ENCODE peak calls at places on chromosome 21, in ten cellular contexts. I is naive thymus-derived CD8-positive, alpha-beta T cell; U is NCI-H1694 treated with DMSO at 0.1 percent for 48 hours; D is iris pigment epithelial cell; B is LHCN-M2; N is A549; P is fibroblast of the conjunctiva; F is AG08396; Q is GM23248; R is posterior vena cava. W is an unnamed sample.

GRCh38 chr21:32022141-32022540 is 149.3 kb downstream of the HUNK start:
- DNase-seq in R (no peak), D (no peak), B (no peak), Q (no peak), F (no peak), P (no peak), U (no peak), I (no peak), N (no peak), W (no peak)

GRCh38 chr21:45867671-45868081 is 113.9 kb upstream of the COL6A1 start:
- DNase-seq in I (no peak), U (no peak), D (no peak), Q (no peak), N (no peak), R (peak), B (no peak), P (no peak), F (no peak), W (no peak)

GRCh38 chr21:14862794-14863720 is 201.7 kb downstream of the NRIP1 start:
- DNase-seq in P (no peak), N (no peak), Q (peak), R (no peak), F (no peak), U (peak), I (peak), D (peak), B (no peak), W (peak)

GRCh38 chr21:41761211-41762181 is 5.4 kb downstream of the RIPK4 start:
- DNase-seq in I (no peak), B (peak), P (no peak), N (no peak), R (peak), U (no peak), Q (peak), F (no peak), D (peak), W (peak)

GRCh38 chr21:39386194-39386593 is 37.3 kb upstream of the HMGN1 start:
- DNase-seq in B (peak), U (no peak), Q (no peak), I (peak), R (peak), F (no peak), D (no peak), P (peak), N (no peak), W (no peak)

GRCh38 chr21:44708213-44708865 is 3.0 kb downstream of the TSPEAR start:
- DNase-seq in Q (no peak), D (no peak), U (no peak), F (no peak), N (no peak), R (peak), B (no peak), P (no peak), I (no peak), W (no peak)

GRCh38 chr21:37393786-37394185 is 27.2 kb downstream of the DYRK1A start:
- DNase-seq in R (no peak), Q (no peak), F (no peak), N (no peak), B (no peak), U (no peak), P (no peak), D (no peak), I (no peak), W (no peak)

GRCh38 chr21:45363921-45364463 is 41.0 kb upstream of the COL18A1 start:
- DNase-seq in R (peak), Q (peak), P (peak), U (no peak), D (peak), N (peak), F (peak), I (no peak), B (peak), W (peak)

GRCh38 chr21:33013618-33014017 is 12.1 kb upstream of the OLIG2 start:
- DNase-seq in B (no peak), N (no peak), F (no peak), Q (no peak), R (no peak), D (no peak), P (no peak), U (no peak), I (no peak), W (no peak)

GRCh38 chr21:42974832-42975820 is 764 bp downstream of the PKNOX1 start:
- DNase-seq in I (peak), D (peak), B (peak), N (peak), Q (peak), R (peak), U (peak), F (peak), P (no peak), W (peak)

GRCh38 chr21:43571976-43572375 is 87.3 kb downstream of the HSF2BP start:
- DNase-seq in F (no peak), N (no peak), Q (no peak), B (no peak), P (no peak), U (no peak), I (no peak), R (no peak), D (no peak), W (no peak)

GRCh38 chr21:34593423-34593822 is 21.5 kb downstream of the RCAN1 start:
- DNase-seq in P (no peak), B (no peak), Q (no peak), N (no peak), D (no peak), R (no peak), I (no peak), F (no peak), U (no peak), W (no peak)

W was measured in EH.